ENCODE peak calls at places on chromosomes 11 and 22, in six cellular contexts. L is NCI-H1092; I is activated T-cell treated with anti-CD3 and anti-CD28 coated beads, Interleukin-2, amount 50 U/mL, for 24 hours; O is retina; H is substantia nigra; S is NCI-H226. Z is an unnamed sample.

GRCh38 chr11:117039897-117040296 is 58.3 kb downstream of the SIK3 start:
- DNase-seq in L (no peak), I (no peak), O (no peak), H (no peak), S (peak; percentile 19), Z (no peak)

GRCh38 chr22:44701824-44702478 is at the start of gene PRR5:
- DNase-seq in L (no peak), I (peak; percentile 84), O (peak; percentile 79), H (no peak), S (peak; percentile 63), Z (peak; percentile 86)

GRCh38 chr11:115778928-115779650 is 274.9 kb upstream of the CADM1 start:
- DNase-seq in L (no peak), I (no peak), O (no peak), H (no peak), S (no peak), Z (no peak)

GRCh38 chr11:77121876-77122575 is 6.0 kb upstream of the MYO7A start:
- DNase-seq in L (no peak), I (no peak), O (no peak), H (no peak), S (no peak), Z (no peak)

GRCh38 chr11:110712643-110713468 is 619 bp upstream of the ARHGAP20 start:
- DNase-seq in L (peak; percentile 65), I (no peak), O (peak; percentile 93), H (no peak), S (no peak), Z (peak; percentile 22)

GRCh38 chr22:28952857-28953256 is 69.5 kb downstream of the ZNRF3 start:
- DNase-seq in L (no peak), I (no peak), O (no peak), H (no peak), S (no peak), Z (no peak)

GRCh38 chr11:3041699-3042098 is 15.5 kb downstream of the CARS1 start:
- DNase-seq in L (no peak), I (no peak), O (no peak), H (no peak), S (no peak), Z (peak; percentile 65)

GRCh38 chr11:910589-911030 is at the start of gene CHID1:
- DNase-seq in L (peak; percentile 81), I (peak; percentile 95), O (peak; percentile 95), H (peak; percentile 76), S (peak; percentile 83), Z (peak; percentile 88)

GRCh38 chr11:119529063-119529845 is 106.3 kb upstream of the THY1 start:
- DNase-seq in L (no peak), I (no peak), O (no peak), H (no peak), S (no peak), Z (no peak)

GRCh38 chr11:70543611-70544010 is 145.3 kb downstream of the CTTN start:
- DNase-seq in L (no peak), I (no peak), O (no peak), H (no peak), S (no peak), Z (no peak)

GRCh38 chr11:69005631-69006368 is 7.2 kb downstream of the MRGPRF start:
- DNase-seq in L (no peak), I (no peak), O (no peak), H (no peak), S (no peak), Z (no peak)

GRCh38 chr11:1077033-1077416 is 2.4 kb downstream of the MUC2 start:
- DNase-seq in L (no peak), I (no peak), O (no peak), H (no peak), S (no peak), Z (peak; percentile 14)

GRCh38 chr11:80297808-80298460 is 857.1 kb upstream of the TENM4 start:
- DNase-seq in L (no peak), I (no peak), O (no peak), H (no peak), S (peak; percentile 55), Z (no peak)

GRCh38 chr11:126968915-126969314 is 31.7 kb downstream of the KIRREL3 start:
- DNase-seq in L (no peak), I (no peak), O (no peak), H (no peak), S (no peak), Z (no peak)

GRCh38 chr11:128779036-128779435 is 85.2 kb downstream of the FLI1 start:
- DNase-seq in L (no peak), I (no peak), O (no peak), H (no peak), S (no peak), Z (no peak)

GRCh38 chr11:2775083-2775625 is 75.4 kb upstream of the KCNQ1OT1 start:
- DNase-seq in L (no peak), I (peak; percentile 28), O (no peak), H (no peak), S (no peak), Z (no peak)

GRCh38 chr11:78664606-78665005 is 89.9 kb upstream of the NARS2 start:
- DNase-seq in L (no peak), I (no peak), O (no peak), H (no peak), S (no peak), Z (no peak)

GRCh38 chr11:110184974-110185597 is 91.9 kb downstream of the ZC3H12C start:
- DNase-seq in L (no peak), I (no peak), O (peak; percentile 43), H (no peak), S (no peak), Z (no peak)

GRCh38 chr22:47420211-47420610 is 657.8 kb downstream of the TBC1D22A start:
- DNase-seq in L (no peak), I (no peak), O (no peak), H (no peak), S (no peak), Z (no peak)

GRCh38 chr11:128627666-128628342 is 40.4 kb upstream of the ETS1 start:
- DNase-seq in L (no peak), I (peak; percentile 62), O (no peak), H (no peak), S (no peak), Z (no peak)

GRCh38 chr22:17926516-17926915 is 97.8 kb downstream of the MICAL3 start:
- DNase-seq in L (no peak), I (no peak), O (no peak), H (no peak), S (no peak), Z (no peak)

GRCh38 chr22:30825711-30826505 is 131.2 kb downstream of the OSBP2 start:
- DNase-seq in L (no peak), I (no peak), O (no peak), H (no peak), S (no peak), Z (no peak)

GRCh38 chr11:26474401-26474800 is 97.7 kb downstream of the MUC15 start:
- DNase-seq in L (no peak), I (no peak), O (no peak), H (no peak), S (no peak), Z (no peak)

Z was measured in left cardiac atrium.